ENCODE peak calls at places on chromosomes 6 and 20, in eight cellular contexts. G is GM23338, W is HL-60, T is A549, I is GM12878, A is HCT116, B is K562, O is HepG2. V is an unnamed sample.

GRCh38 chr20:3111995-3112394 is 27.5 kb upstream of the AVP start:
- DNase-seq in G (no peak), W (no peak), T (no peak), I (no peak), A (no peak), B (no peak), O (no peak), V (no peak)

GRCh38 chr20:56359212-56360132 is 698 bp downstream of the FAM210B start:
- DNase-seq in G (peak), W (no peak), T (peak), I (no peak), A (no peak), B (no peak), O (peak), V (peak)

GRCh38 chr6:159941286-159942113 is 27.4 kb upstream of the IGF2R start:
- DNase-seq in G (peak), W (no peak), T (peak), I (peak), A (peak), B (peak), O (peak), V (peak)

GRCh38 chr6:56245903-56246351 is 1.5 kb downstream of the COL21A1 start:
- DNase-seq in G (no peak), W (no peak), T (no peak), I (no peak), A (no peak), B (no peak), O (no peak), V (no peak)

GRCh38 chr6:42482126-42482525 is 30.4 kb upstream of the TRERF1 start:
- DNase-seq in G (no peak), W (no peak), T (no peak), I (no peak), A (no peak), B (no peak), O (no peak), V (no peak)

GRCh38 chr6:8006208-8006607 is 58.0 kb downstream of the BLOC1S5 start:
- DNase-seq in G (no peak), W (no peak), T (peak), I (no peak), A (peak), B (peak), O (peak), V (peak)

GRCh38 chr6:82169138-82169876 is 78.2 kb downstream of the IBTK start:
- DNase-seq in G (no peak), W (no peak), T (no peak), I (no peak), A (no peak), B (no peak), O (no peak), V (peak)

GRCh38 chr20:57893364-57894001 is 183.7 kb upstream of the PMEPA1 start:
- DNase-seq in G (no peak), W (no peak), T (no peak), I (no peak), A (no peak), B (no peak), O (no peak), V (no peak)

GRCh38 chr6:170506446-170506845 is 46.7 kb downstream of the PSMB1 start:
- DNase-seq in G (no peak), W (no peak), T (no peak), I (no peak), A (no peak), B (no peak), O (no peak), V (no peak)

GRCh38 chr6:164947174-164947573 is 362.2 kb downstream of the C6orf118 start:
- DNase-seq in G (no peak), W (no peak), T (no peak), I (no peak), A (no peak), B (no peak), O (no peak), V (no peak)

GRCh38 chr6:63690210-63690609 is 54.6 kb downstream of the PHF3 start:
- DNase-seq in G (no peak), W (no peak), T (no peak), I (no peak), A (no peak), B (no peak), O (no peak), V (no peak)

GRCh38 chr6:164105705-164106104 is 691.2 kb downstream of the QKI start:
- DNase-seq in G (no peak), W (no peak), T (no peak), I (no peak), A (no peak), B (no peak), O (no peak), V (no peak)

GRCh38 chr6:106547556-106547955 is 81.7 kb downstream of the RTN4IP1 start:
- DNase-seq in G (no peak), W (no peak), T (no peak), I (no peak), A (no peak), B (no peak), O (no peak), V (no peak)

GRCh38 chr20:42553374-42553773 is 636.3 kb downstream of the PTPRT start:
- DNase-seq in G (no peak), W (no peak), T (no peak), I (no peak), A (no peak), B (no peak), O (no peak), V (no peak)

GRCh38 chr6:56299916-56300315 is 52.5 kb upstream of the COL21A1 start:
- DNase-seq in G (no peak), W (no peak), T (no peak), I (no peak), A (no peak), B (no peak), O (no peak), V (no peak)

GRCh38 chr6:165662671-165663282 is at the start of gene PDE10A:
- DNase-seq in G (peak), W (no peak), T (peak), I (no peak), A (no peak), B (no peak), O (no peak), V (peak)

GRCh38 chr20:19114410-19114809 is 98.0 kb upstream of the SLC24A3 start:
- DNase-seq in G (no peak), W (no peak), T (no peak), I (peak), A (no peak), B (no peak), O (no peak), V (no peak)

GRCh38 chr6:33739611-33740010 is 7.1 kb downstream of the IP6K3 start:
- DNase-seq in G (no peak), W (no peak), T (no peak), I (no peak), A (no peak), B (no peak), O (no peak), V (no peak)

GRCh38 chr6:134937426-134937825 is 12.5 kb downstream of the ALDH8A1 start:
- DNase-seq in G (no peak), W (no peak), T (no peak), I (no peak), A (no peak), B (no peak), O (no peak), V (no peak)

GRCh38 chr6:33205172-33206026 is 944 bp downstream of the HSD17B8 start:
- DNase-seq in G (peak), W (no peak), T (peak), I (no peak), A (peak), B (peak), O (no peak), V (peak)

GRCh38 chr6:17986656-17987575 is 519 bp downstream of the KIF13A start:
- DNase-seq in G (peak), W (no peak), T (peak), I (no peak), A (no peak), B (peak), O (peak), V (peak)
- TF ChIP-seq REST in G (no peak), W (no peak), T (no peak), I (no peak), A (no peak), B (peak), O (peak), V (no peak)

DNA sequence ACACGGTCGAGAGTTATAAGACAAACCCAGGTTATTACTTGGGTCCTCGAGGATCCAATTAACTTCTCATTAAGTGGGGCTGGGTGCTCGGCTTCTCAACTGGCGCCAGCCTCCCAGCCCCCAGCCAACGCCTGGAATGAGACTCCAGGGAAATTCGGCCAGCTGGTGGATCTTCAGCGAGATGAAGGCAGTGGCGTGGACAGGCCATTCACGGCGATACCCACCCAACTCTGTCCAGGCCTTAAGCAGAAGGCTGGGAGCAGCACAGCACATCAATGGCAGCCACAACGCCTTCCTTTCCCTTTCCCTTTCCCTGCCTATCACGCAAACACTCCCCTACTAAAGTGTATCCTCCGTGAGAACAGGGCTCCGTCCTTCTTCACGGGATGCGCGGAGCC is 852 bp downstream of the METTL24 start:
- DNase-seq in G (no peak), W (no peak), T (no peak), I (no peak), A (no peak), B (no peak), O (no peak), V (no peak)
- TF ChIP-seq REST in G (no peak), W (no peak), T (no peak), I (no peak), A (no peak), B (no peak), O (no peak), V (no peak)

DNA sequence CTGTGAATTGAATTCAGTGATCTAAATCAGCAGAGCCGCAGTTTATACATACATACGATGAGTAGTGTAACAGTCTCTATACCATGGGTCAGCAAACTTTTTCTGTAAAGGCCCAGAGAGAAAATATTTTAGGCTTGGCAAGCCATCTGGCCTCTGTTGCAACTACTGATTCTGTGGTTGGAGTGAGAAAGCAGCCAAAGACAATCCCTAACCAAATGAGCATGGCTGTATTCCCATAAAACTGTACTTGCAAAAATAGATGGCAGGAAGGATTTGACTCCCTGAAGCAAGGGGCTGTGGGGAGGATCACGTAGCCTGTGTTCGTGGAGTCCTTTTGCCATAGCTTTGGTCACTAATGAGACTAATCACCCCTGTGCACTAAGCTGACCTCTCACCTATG is 17.9 kb upstream of the MOCS1 start:
- DNase-seq in G (no peak), W (no peak), T (no peak), I (no peak), A (no peak), B (no peak), O (no peak), V (no peak)
- TF ChIP-seq REST in G (no peak), W (no peak), T (no peak), I (no peak), A (no peak), B (no peak), O (no peak), V (no peak)

DNA sequence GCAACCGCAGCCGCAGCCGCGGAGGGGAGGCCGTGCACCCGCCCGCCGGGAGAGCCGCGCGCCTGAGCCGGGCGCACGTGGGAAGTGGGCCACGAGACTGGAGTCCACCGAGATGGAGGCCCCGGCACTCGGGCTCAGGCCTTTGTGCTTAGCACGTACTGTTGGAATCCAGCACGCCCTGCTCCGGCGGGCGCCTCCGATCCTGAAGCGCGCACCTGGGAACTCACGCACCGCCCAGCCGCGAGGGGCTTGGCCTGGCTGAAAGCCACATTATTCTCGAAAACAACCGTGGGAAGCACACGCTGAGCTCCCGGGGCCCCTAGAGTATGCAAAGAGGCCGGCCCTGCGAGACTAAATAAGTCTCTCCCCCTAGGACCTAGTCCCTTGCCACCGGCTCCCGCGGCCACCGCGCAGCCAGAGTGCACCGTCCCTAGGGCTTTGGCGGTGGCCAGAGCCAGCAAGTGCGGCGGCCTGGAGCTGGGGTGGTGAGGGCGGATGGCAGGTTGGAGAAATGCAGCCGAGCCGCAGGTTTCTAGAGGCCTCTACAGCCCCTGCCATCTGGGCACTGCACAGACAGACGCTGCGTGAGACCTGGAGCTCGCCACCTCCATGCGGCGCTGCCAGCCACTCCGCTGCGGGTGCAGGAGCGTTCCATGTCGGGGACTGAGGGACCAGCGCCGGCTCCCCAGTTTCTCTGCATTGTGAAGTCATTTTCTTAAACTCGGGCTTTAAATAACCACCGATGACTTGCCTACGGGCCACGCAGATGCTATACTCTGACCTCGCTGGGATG is 42.0 kb upstream of the LY86 start:
- DNase-seq in G (peak), W (peak), T (no peak), I (no peak), A (no peak), B (peak), O (no peak), V (peak)
- TF ChIP-seq REST in G (no peak), W (no peak), T (no peak), I (no peak), A (no peak), B (no peak), O (no peak), V (no peak)

GRCh38 chr6:21588812-21589811 is 4.4 kb upstream of the SOX4 start:
- DNase-seq in G (peak), W (no peak), T (peak), I (no peak), A (peak), B (peak), O (peak), V (peak)

GRCh38 chr6:21587925-21588811 is 5.4 kb upstream of the SOX4 start:
- DNase-seq in G (peak), W (peak), T (peak), I (no peak), A (peak), B (no peak), O (peak), V (peak)

GRCh38 chr6:21586300-21586699 is 7.3 kb upstream of the SOX4 start:
- DNase-seq in G (no peak), W (no peak), T (no peak), I (no peak), A (no peak), B (no peak), O (no peak), V (no peak)

GRCh38 chr6:21586760-21587181 is 6.8 kb upstream of the SOX4 start:
- DNase-seq in G (no peak), W (no peak), T (no peak), I (no peak), A (no peak), B (no peak), O (no peak), V (no peak)

GRCh38 chr6:21587182-21587924 is 6.2 kb upstream of the SOX4 start:
- DNase-seq in G (peak), W (no peak), T (peak), I (no peak), A (peak), B (no peak), O (peak), V (peak)
- TF ChIP-seq REST in G (no peak), W (no peak), T (no peak), I (no peak), A (no peak), B (no peak), O (no peak), V (no peak)

DNA sequence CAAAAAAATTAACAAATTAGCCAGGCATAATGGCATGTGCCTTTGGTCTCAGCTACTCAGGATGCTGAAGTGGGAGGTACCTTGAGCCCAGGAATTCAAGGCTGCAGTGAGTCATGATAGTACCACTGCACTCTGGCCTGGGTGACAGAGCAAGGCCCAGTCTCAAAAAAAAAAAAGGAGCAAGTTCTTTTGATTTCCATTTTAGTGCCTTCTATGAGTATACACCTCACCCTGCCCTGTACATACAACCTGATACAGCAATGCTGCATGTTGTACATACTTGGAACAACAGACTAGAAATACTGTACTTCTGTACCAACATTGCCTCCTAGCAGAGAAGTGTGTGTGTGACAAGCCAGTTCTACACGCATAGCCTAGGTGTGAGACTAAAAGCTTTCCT is 97.3 kb upstream of the CARMIL1 start:
- DNase-seq in G (no peak), W (no peak), T (no peak), I (no peak), A (no peak), B (no peak), O (no peak), V (no peak)
- TF ChIP-seq REST in G (no peak), W (no peak), T (no peak), I (no peak), A (no peak), B (no peak), O (no peak), V (no peak)

DNA sequence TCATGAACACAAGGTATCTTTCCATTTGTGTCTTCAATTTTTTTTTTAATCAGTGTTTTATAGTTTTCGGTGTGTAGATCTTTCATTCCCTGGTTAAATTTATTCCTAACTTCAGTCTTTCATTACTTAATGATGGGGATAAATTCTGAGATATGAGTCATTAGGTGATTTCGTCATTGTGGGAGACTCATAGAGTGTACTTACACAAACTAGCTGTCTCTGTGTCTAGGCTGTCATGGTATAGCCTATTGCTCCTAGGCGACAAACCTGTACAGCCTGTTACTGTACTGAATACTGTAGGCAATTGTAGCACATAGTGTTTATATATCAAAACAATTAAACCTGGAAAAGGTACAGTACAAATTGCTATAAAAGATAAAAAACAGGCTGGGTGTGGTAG is 42.1 kb downstream of the SMAP1 start:
- DNase-seq in G (no peak), W (no peak), T (peak), I (no peak), A (no peak), B (no peak), O (peak), V (no peak)
- TF ChIP-seq REST in G (no peak), W (no peak), T (no peak), I (no peak), A (no peak), B (no peak), O (no peak), V (no peak)

GRCh38 chr20:50977066-50978045 is 18.7 kb downstream of the MOCS3 start:
- DNase-seq in G (no peak), W (no peak), T (no peak), I (no peak), A (no peak), B (no peak), O (no peak), V (no peak)

GRCh38 chr20:50981714-50982048 is 23.1 kb downstream of the MOCS3 start:
- DNase-seq in G (no peak), W (no peak), T (no peak), I (no peak), A (no peak), B (no peak), O (no peak), V (no peak)

GRCh38 chr20:50982372-50982771 is 23.8 kb downstream of the MOCS3 start:
- DNase-seq in G (no peak), W (no peak), T (peak), I (no peak), A (no peak), B (no peak), O (peak), V (no peak)

GRCh38 chr20:50980851-50981713 is 22.5 kb downstream of the MOCS3 start:
- DNase-seq in G (peak), W (peak), T (peak), I (peak), A (peak), B (peak), O (peak), V (peak)

DNA sequence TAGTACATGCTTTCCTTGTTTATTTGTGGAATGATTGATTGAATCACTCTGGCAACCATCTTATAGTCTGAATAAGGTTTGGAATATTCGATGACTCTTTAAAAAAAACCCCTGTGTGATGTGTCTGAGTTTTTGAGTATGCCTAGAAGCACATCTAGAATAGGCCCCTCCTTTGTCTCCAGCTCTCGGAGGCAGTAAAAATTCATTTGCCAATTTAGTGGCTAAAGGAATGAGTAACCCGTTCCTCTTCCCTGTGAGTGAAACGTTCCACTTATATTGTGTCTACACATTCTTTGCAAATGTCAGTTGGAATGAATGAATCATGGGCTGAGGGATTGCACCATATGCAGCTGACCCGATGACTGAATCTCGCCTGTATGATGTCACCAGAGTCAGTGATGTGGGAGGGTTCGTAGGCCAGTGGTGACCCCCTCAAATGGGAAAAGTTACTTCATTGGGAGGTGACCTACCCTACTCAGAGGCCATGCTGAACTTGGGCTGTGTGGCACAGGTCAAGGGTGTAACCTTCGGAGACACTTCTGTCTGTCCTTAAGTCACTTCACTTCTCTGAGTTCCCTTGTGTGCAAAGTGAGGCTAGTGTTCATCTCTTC is 21.6 kb downstream of the MOCS3 start:
- DNase-seq in G (no peak), W (peak), T (peak), I (no peak), A (no peak), B (no peak), O (peak), V (no peak)
- TF ChIP-seq REST in G (no peak), W (no peak), T (no peak), I (no peak), A (no peak), B (no peak), O (no peak), V (no peak)

GRCh38 chr6:107707346-107708270 is 116.5 kb downstream of the SCML4 start:
- DNase-seq in G (no peak), W (no peak), T (no peak), I (no peak), A (no peak), B (no peak), O (no peak), V (no peak)
- TF ChIP-seq REST in G (no peak), W (no peak), T (no peak), I (no peak), A (no peak), B (no peak), O (no peak), V (no peak)

V was measured in SK-N-SH.